ENCODE peak calls at places on chromosomes 3 and 15, in six cellular contexts. M is H54, D is body of pancreas, H is sigmoid colon, I is esophagus squamous epithelium, X is ovary. O is an unnamed sample.

GRCh38 chr15:92636950-92637481 is 18.6 kb downstream of the FAM174B start:
- DNase-seq in M (no peak), D (peak), H (no peak), I (no peak), X (no peak), O (no peak)

GRCh38 chr3:133425898-133426297 is 26.0 kb downstream of the BFSP2 start:
- DNase-seq in M (no peak), D (no peak), H (no peak), I (no peak), X (no peak), O (no peak)

GRCh38 chr15:85625856-85626255 is 168.9 kb downstream of the KLHL25 start:
- DNase-seq in M (no peak), D (no peak), H (no peak), I (no peak), X (no peak), O (no peak)

GRCh38 chr3:17643691-17644090 is 98.7 kb downstream of the TBC1D5 start:
- DNase-seq in M (no peak), D (no peak), H (no peak), I (no peak), X (no peak), O (no peak)

GRCh38 chr3:156762631-156763185 is 63.4 kb upstream of the LEKR1 start:
- DNase-seq in M (no peak), D (no peak), H (peak), I (no peak), X (no peak), O (no peak)

GRCh38 chr15:92164327-92165000 is 229.2 kb upstream of the ST8SIA2 start:
- DNase-seq in M (no peak), D (no peak), H (no peak), I (no peak), X (no peak), O (no peak)

GRCh38 chr3:14822875-14823807 is 4.4 kb downstream of the FGD5 start:
- DNase-seq in M (no peak), D (no peak), H (no peak), I (no peak), X (no peak), O (no peak)

GRCh38 chr15:52099654-52100272 is 12.8 kb downstream of the BCL2L10 start:
- DNase-seq in M (no peak), D (no peak), H (no peak), I (no peak), X (no peak), O (no peak)

GRCh38 chr3:49182682-49183081 is 11.3 kb downstream of the KLHDC8B start:
- DNase-seq in M (no peak), D (no peak), H (no peak), I (no peak), X (no peak), O (no peak)

GRCh38 chr15:77759896-77760592 is 127.3 kb upstream of the LINGO1 start:
- DNase-seq in M (no peak), D (no peak), H (no peak), I (no peak), X (no peak), O (no peak)

GRCh38 chr3:139122221-139122581 is 77.5 kb upstream of the PRR23C start:
- DNase-seq in M (no peak), D (no peak), H (no peak), I (no peak), X (no peak), O (no peak)

GRCh38 chr15:48472756-48473155 is 141.5 kb downstream of the DUT start:
- DNase-seq in M (peak), D (no peak), H (no peak), I (no peak), X (no peak), O (no peak)

GRCh38 chr15:50624616-50625168 is 61.9 kb downstream of the TRPM7 start:
- DNase-seq in M (no peak), D (no peak), H (no peak), I (no peak), X (no peak), O (no peak)

GRCh38 chr3:122563717-122564025 is 429 bp downstream of the PARP9 start:
- DNase-seq in M (no peak), D (peak), H (no peak), I (no peak), X (no peak), O (no peak)

GRCh38 chr15:42575188-42576039 is at the start of gene STARD9:
- DNase-seq in M (peak), D (peak), H (peak), I (peak), X (peak), O (peak)
- TF ChIP-seq POLR2A in M (peak), D (peak), H (peak), I (peak), X (peak), O (peak)

GRCh38 chr3:25592510-25592968 is 72.2 kb downstream of the TOP2B start:
- DNase-seq in M (peak), D (peak), H (peak), I (no peak), X (peak), O (no peak)
- TF ChIP-seq POLR2A in M (no peak), D (no peak), H (no peak), I (no peak), X (no peak), O (no peak)

DNA sequence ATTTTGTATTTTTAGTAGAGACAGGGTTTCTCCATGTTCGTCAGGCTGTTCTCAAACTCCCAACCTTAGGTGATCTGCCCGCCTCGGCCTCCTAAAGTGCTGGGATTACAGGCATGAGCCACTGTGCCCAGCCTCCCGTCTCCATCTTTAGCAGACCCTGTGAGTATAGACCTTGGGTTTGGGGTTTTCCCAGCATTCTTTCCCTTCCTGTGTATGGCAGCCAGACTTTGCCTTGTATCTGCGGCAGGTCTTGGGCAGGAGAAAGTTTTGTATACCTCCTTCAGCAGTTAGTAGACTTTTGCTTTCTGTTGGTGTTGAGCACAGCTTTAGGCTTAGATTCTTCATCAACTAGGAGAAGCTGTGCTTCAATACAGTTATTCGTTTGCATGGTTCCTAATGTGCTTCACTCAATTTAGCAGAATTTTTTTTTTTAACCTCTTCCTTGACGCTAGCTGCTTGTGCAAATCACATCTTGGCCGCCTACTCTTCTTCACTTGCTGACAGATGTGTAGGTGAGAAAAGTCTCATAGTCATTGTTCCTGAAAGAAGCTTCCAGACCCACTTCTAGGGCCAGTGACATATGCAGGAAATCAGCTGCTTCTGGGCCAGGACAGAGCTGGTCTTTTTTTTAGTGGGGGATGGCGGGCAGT is 38.4 kb downstream of the MAP2K1 start:
- DNase-seq in M (no peak), D (no peak), H (no peak), I (no peak), X (no peak), O (no peak)
- TF ChIP-seq POLR2A in M (no peak), D (no peak), H (no peak), I (no peak), X (no peak), O (no peak)

GRCh38 chr15:96304839-96305238 is 25.7 kb upstream of the NR2F2 start:
- DNase-seq in M (no peak), D (no peak), H (no peak), I (no peak), X (no peak), O (no peak)
- TF ChIP-seq POLR2A in M (no peak), D (no peak), H (no peak), I (no peak), X (no peak), O (no peak)

GRCh38 chr15:42060477-42060763 is 33.9 kb downstream of the PLA2G4D start:
- DNase-seq in M (no peak), D (no peak), H (no peak), I (no peak), X (no peak), O (peak)

GRCh38 chr15:42062284-42062806 is 32.0 kb downstream of the PLA2G4D start:
- DNase-seq in M (no peak), D (no peak), H (no peak), I (no peak), X (no peak), O (peak)

GRCh38 chr15:42058791-42059190 is 35.6 kb downstream of the PLA2G4D start:
- DNase-seq in M (no peak), D (no peak), H (no peak), I (no peak), X (no peak), O (no peak)

GRCh38 chr15:42059661-42060476 is 34.5 kb downstream of the PLA2G4D start:
- DNase-seq in M (no peak), D (peak), H (no peak), I (no peak), X (peak), O (no peak)

DNA sequence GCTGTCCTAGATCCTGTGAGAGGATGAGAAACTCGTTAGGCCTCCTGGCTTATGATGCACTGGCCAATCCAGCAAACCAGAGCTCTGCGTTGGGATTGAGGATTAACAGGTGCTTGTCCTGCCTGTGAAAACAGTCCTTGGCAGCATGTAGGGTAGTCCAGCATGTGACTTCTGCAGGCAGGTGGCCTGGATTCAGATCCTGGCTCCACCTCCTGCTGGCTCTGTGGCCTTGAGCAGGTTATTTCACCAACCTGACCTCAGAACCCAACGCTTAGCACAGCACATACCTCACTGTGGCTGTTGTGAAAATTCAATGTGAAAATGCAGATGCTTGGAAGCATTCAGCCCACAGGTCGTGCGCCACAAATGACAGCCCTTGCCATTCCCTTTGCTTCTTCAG is 33.6 kb downstream of the PLA2G4D start:
- DNase-seq in M (no peak), D (peak), H (no peak), I (no peak), X (no peak), O (no peak)
- TF ChIP-seq POLR2A in M (no peak), D (no peak), H (no peak), I (no peak), X (no peak), O (no peak)

DNA sequence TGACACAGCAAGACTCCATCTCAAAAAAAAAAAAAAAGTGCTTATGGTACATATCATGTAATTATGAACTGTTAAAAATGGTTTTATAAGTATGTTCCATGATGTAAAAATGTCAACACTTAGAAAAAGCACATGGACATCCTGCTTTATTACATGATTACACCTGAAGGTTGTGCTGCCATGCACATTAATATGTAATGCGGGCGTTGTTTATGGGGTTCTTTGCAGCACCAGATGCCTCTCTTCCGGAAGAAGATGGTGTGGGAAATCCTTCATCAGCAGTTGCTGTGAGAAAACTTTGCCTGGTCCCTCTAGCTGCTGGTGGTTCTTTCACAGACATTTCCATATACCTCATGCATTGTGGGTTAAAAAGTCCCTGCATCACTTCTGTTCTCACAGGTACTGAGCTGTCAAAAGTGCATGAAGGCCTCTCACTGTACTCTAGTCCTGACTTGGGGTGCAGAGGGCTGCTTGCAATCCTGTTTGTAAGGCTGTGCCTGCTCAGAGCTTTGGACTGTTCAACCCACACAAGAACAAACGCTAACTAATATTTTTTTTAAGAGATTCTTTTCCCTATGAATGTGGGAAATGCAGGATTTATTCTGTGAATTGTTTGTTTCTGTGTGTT is 43.6 kb downstream of the SENP2 start:
- DNase-seq in M (no peak), D (no peak), H (no peak), I (no peak), X (no peak), O (no peak)
- TF ChIP-seq POLR2A in M (no peak), D (no peak), H (no peak), I (no peak), X (no peak), O (no peak)

GRCh38 chr3:125207507-125207906 is 5.0 kb downstream of the SLC12A8 start:
- DNase-seq in M (no peak), D (peak), H (no peak), I (no peak), X (no peak), O (peak)
- TF ChIP-seq POLR2A in M (no peak), D (no peak), H (no peak), I (no peak), X (no peak), O (no peak)